ENCODE peak calls at places on chromosomes 1 and 21, in eight cellular contexts. N is H9, T is tibial artery, W is Calu3, K is heart left ventricle, R is epithelial cell of esophagus, Z is A673, L is progenitor cell of endocrine pancreas. B is an unnamed sample.

GRCh38 chr1:190067592-190067991 is 410.1 kb downstream of the BRINP3 start:
- DNase-seq in L (no peak), W (peak), R (peak), T (no peak), Z (no peak), K (no peak), N (no peak), B (no peak)

GRCh38 chr1:221845650-221846371 is 103.9 kb upstream of the DUSP10 start:
- DNase-seq in R (peak), W (peak), N (peak), K (no peak), T (no peak), L (peak), Z (no peak), B (no peak)

GRCh38 chr1:20603473-20604464 is 14.9 kb downstream of the CDA start:
- DNase-seq in K (no peak), T (no peak), W (no peak), Z (no peak), N (no peak), R (peak), L (no peak), B (no peak)

GRCh38 chr21:43203523-43204080 is 34.8 kb downstream of the CRYAA start:
- DNase-seq in R (no peak), L (peak), W (no peak), T (peak), N (peak), Z (no peak), K (peak), B (no peak)

GRCh38 chr1:199297901-199298300 is 659.1 kb downstream of the PTPRC start:
- DNase-seq in R (no peak), W (no peak), L (no peak), Z (no peak), N (no peak), T (no peak), K (no peak), B (no peak)

GRCh38 chr1:218390625-218391024 is 45.5 kb downstream of the TGFB2 start:
- DNase-seq in W (peak), R (peak), N (no peak), L (no peak), Z (peak), T (no peak), K (no peak), B (no peak)

GRCh38 chr1:30749691-30750583 is 7.6 kb downstream of the LAPTM5 start:
- DNase-seq in Z (no peak), W (no peak), L (no peak), R (no peak), N (no peak), K (no peak), T (no peak), B (no peak)

GRCh38 chr1:229620876-229621275 is 5.0 kb downstream of the TAF5L start:
- DNase-seq in N (no peak), L (no peak), K (no peak), R (peak), Z (no peak), W (no peak), T (no peak), B (no peak)

GRCh38 chr21:44870748-44871495 is 2.6 kb downstream of the PTTG1IP start:
- DNase-seq in K (peak), W (no peak), T (peak), Z (no peak), R (peak), L (no peak), N (no peak), B (no peak)

GRCh38 chr21:45244799-45245340 is 42.8 kb downstream of the POFUT2 start:
- DNase-seq in T (no peak), K (no peak), Z (no peak), R (no peak), W (no peak), L (peak), N (peak), B (no peak)

GRCh38 chr1:223873044-223873443 is 27.3 kb upstream of the TP53BP2 start:
- DNase-seq in K (no peak), Z (no peak), T (no peak), W (no peak), L (no peak), R (peak), N (no peak), B (no peak)

GRCh38 chr1:95042286-95042685 is 30.5 kb downstream of the ALG14 start:
- DNase-seq in R (no peak), T (no peak), N (no peak), Z (no peak), L (no peak), W (no peak), K (peak), B (no peak)

DNA sequence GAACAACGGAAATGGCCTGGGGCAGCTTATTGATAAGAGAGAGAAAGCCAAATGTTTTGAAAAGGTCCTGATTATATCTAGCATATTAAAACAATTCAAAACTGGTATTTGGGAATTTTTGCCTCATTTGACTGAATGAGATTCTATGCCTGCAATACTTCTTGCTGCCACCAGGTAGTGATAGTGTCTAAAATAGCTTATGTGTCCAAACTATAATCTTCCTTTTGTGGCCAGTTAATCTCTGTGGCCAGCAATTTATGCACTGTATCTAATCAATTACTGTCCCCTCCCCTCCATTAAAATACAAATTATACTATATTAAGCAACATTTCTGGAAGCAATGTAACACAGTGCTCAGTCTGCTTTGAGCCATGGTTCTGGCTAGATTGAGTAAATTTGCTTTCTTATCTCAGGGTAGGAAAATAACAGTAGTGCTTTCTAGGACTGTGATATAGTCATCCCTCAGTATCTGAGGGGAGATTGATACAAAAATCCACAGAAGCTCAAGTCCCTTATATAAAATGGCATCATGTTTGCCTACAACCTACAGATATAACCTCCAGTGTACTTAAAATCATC is 91.8 kb downstream of the FOXD2 start:
- DNase-seq in R (no peak), N (no peak), W (no peak), Z (no peak), T (no peak), K (no peak), L (no peak), B (no peak)
- TF ChIP-seq CTCF in R (peak), N (peak), W (peak), Z (peak), T (peak), K (no peak), L (peak), B (peak)

DNA sequence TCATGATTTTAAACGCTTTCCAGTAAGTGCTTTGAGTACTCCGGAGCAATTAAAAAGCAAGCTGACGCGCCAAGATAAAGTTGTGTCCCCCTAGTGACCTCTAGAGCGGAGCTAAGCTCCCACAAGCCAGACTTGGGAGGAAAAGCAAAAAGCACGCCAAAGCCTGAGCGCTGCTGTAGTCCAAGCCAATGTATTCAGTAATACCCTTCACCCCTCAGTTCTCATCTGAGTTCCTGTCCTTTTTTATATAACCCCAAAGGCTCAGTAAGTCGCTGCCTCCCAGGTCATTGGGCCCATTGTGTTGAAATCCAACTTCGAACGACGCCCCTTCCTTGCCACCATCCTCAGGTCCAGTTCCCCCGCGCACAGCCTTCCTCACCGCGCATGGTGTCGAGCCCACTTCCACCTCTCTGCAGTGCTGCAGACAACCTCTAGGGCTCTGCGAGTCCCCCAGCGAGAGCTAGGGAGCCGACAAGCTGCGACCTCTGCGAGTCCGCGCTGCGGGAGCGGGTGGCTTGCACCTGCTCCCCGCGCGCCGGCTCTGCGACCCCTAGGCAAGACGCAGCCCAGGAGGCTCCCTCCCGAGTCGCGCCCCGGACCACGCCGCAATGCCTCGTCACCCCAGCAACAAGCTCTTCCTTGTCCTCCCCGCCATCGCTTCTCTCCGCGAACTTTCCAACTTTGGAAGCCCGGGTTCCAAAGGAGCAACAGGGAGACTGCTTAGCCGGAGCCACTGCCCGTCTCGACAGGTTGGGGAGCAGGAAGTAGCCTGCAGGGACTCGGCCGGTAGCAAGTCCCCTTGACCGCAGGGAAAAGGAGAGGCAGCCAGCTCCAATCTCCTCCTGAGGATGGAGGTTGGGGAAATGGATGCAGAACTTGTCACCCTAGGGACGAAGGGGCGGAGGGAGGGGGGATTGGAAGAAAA is 3.8 kb upstream of the SLC44A5 start:
- DNase-seq in L (peak), K (peak), N (peak), T (no peak), W (peak), R (no peak), Z (peak), B (peak)
- TF ChIP-seq CTCF in L (peak), K (peak), N (peak), T (peak), W (peak), R (peak), Z (peak), B (peak)

DNA sequence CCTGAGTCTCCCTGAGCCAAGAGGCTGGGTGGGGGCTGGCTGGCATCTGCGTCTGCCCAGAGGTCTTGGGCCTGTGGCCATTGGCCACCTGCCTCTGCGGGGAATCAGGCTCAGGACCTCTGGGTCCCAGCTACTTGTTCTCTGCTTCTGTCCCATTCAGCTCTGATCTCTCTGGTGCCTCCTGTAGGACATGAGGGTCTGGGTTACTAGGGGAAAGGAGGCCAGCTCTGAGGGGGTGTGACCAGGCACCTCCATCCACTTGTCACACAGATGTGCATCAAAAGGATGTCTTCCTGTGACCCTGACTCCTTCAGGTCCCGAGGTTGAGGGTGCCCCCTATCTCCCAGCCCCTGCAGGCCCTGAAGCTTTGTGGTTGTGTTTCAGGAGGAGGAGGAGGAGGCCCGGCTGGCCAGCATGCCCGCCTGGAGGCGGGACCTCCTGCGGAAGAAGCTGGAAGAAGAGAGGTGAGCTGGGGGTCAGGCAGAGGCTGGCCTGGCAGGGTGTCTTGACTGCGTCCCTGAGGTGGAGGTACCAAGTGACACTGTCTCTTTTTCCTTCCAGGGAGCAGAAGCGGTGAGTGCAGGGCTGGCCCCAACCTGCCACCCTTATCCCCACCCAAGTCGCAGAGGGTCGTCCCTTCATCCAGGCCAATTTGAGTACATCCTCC is 9.0 kb downstream of the TNFRSF25 start:
- DNase-seq in R (no peak), T (no peak), N (no peak), K (no peak), Z (no peak), L (no peak), W (no peak), B (no peak)
- TF ChIP-seq CTCF in R (no peak), T (no peak), N (peak), K (no peak), Z (no peak), L (no peak), W (no peak), B (no peak)

DNA sequence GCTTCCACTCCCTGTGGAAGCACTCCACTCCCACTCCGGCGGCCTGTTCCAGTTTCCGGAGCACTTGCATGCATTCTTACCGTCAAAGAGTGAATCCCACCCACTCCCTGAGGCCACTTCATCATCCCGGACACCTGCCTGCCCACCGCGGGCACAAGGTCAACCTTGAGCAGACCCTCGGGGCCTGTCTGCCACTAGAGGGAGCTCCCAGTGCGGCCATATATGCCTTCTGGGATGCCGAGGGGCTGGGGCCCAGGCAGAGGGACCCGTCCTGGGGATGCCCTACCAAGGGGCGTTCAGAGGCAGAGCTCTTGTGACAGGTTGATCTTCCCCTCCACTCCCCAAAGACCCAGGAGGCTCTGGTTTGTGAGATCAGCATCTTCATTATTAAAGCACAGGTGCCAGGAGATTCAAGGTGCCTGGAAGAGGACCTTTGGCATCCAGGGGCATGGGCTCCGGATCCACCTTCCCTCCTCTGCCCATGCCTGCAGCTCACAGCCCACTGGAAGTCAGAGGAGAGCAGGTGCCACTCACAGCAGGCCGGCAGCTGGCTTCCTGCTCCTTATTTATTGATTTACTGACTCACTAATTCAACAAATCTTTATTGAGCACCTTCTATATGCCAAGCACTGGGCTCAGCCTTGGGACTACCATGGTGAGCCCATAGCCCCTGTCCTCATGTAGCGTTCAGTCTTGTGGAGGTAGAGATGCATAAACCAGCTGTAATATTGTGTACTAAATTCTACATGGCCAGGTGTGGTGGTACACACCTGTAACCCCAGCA is 47.3 kb downstream of the UBIAD1 start:
- DNase-seq in N (peak), W (peak), K (no peak), Z (peak), R (no peak), L (peak), T (no peak), B (peak)
- TF ChIP-seq CTCF in N (peak), W (peak), K (peak), Z (peak), R (peak), L (peak), T (no peak), B (peak)

GRCh38 chr1:238914346-238914745 is 472.0 kb upstream of the CHRM3 start:
- DNase-seq in L (no peak), Z (no peak), N (no peak), W (no peak), R (no peak), K (no peak), T (no peak), B (no peak)
- TF ChIP-seq CTCF in L (no peak), Z (no peak), N (no peak), W (no peak), R (no peak), K (no peak), T (no peak), B (no peak)